ENCODE peak calls at places on chromosomes 2 and 18, in ten cellular contexts. One of them, this sample, is unnamed.
A peak's percentile ranks its signal among the peaks of the same experiment; 100 is the strongest.

GRCh38 chr2:14134737-14135136 is 497.8 kb upstream of the LRATD1 start:
- DNase-seq in RWPE1: no peak
- DNase-seq in ELR: peak; percentile 24
- DNase-seq in adipocyte: no peak
- DNase-seq in HTR-8/SVneo: no peak
- DNase-seq in EL: no peak
- DNase-seq in IMR-90: no peak
- DNase-seq in amniotic stem cell: no peak
- DNase-seq in fibroblast of lung: peak; percentile 38
- DNase-seq in pons: no peak
- DNase-seq in this sample: no peak

GRCh38 chr2:163682695-163683094 is 53.1 kb downstream of the FIGN start:
- DNase-seq in HTR-8/SVneo: no peak
- DNase-seq in amniotic stem cell: no peak
- DNase-seq in IMR-90: peak; percentile 55
- DNase-seq in pons: no peak
- DNase-seq in ELR: peak; percentile 77
- DNase-seq in EL: peak; percentile 40
- DNase-seq in adipocyte: peak; percentile 44
- DNase-seq in fibroblast of lung: peak; percentile 54
- DNase-seq in RWPE1: peak; percentile 38
- DNase-seq in this sample: no peak

GRCh38 chr2:78984386-78984785 is 41.1 kb upstream of the REG3G start:
- DNase-seq in EL: no peak
- DNase-seq in HTR-8/SVneo: no peak
- DNase-seq in RWPE1: no peak
- DNase-seq in fibroblast of lung: no peak
- DNase-seq in pons: no peak
- DNase-seq in amniotic stem cell: no peak
- DNase-seq in adipocyte: no peak
- DNase-seq in ELR: no peak
- DNase-seq in IMR-90: no peak
- DNase-seq in this sample: no peak

GRCh38 chr2:98710709-98711108 is 20.2 kb downstream of the MGAT4A start:
- DNase-seq in fibroblast of lung: no peak
- DNase-seq in RWPE1: no peak
- DNase-seq in ELR: no peak
- DNase-seq in pons: no peak
- DNase-seq in HTR-8/SVneo: no peak
- DNase-seq in EL: no peak
- DNase-seq in adipocyte: no peak
- DNase-seq in amniotic stem cell: no peak
- DNase-seq in IMR-90: no peak
- DNase-seq in this sample: no peak

GRCh38 chr2:101012706-101013181 is 10.7 kb downstream of the RPL31 start:
- DNase-seq in pons: peak; percentile 44
- DNase-seq in amniotic stem cell: no peak
- DNase-seq in adipocyte: peak; percentile 85
- DNase-seq in fibroblast of lung: peak; percentile 66
- DNase-seq in IMR-90: peak; percentile 45
- DNase-seq in HTR-8/SVneo: peak; percentile 29
- DNase-seq in RWPE1: no peak
- DNase-seq in EL: peak; percentile 54
- DNase-seq in ELR: peak; percentile 63
- DNase-seq in this sample: peak; percentile 45

GRCh38 chr2:29632018-29632417 is 289.4 kb downstream of the ALK start:
- DNase-seq in EL: peak; percentile 72
- DNase-seq in pons: no peak
- DNase-seq in IMR-90: peak; percentile 75
- DNase-seq in HTR-8/SVneo: no peak
- DNase-seq in fibroblast of lung: no peak
- DNase-seq in RWPE1: peak; percentile 24
- DNase-seq in ELR: peak; percentile 90
- DNase-seq in adipocyte: peak; percentile 30
- DNase-seq in amniotic stem cell: peak; percentile 39
- DNase-seq in this sample: no peak

GRCh38 chr18:60372598-60372997 is at the start of gene MC4R:
- DNase-seq in ELR: peak; percentile 57
- DNase-seq in adipocyte: peak; percentile 89
- DNase-seq in EL: peak; percentile 73
- DNase-seq in pons: peak; percentile 38
- DNase-seq in RWPE1: no peak
- DNase-seq in HTR-8/SVneo: peak; percentile 64
- DNase-seq in amniotic stem cell: peak; percentile 58
- DNase-seq in IMR-90: peak; percentile 82
- DNase-seq in fibroblast of lung: peak; percentile 89
- DNase-seq in this sample: peak; percentile 94

GRCh38 chr2:128371648-128372345 is 53.1 kb upstream of the HS6ST1 start:
- DNase-seq in adipocyte: no peak
- DNase-seq in RWPE1: no peak
- DNase-seq in fibroblast of lung: no peak
- DNase-seq in EL: no peak
- DNase-seq in HTR-8/SVneo: no peak
- DNase-seq in ELR: no peak
- DNase-seq in amniotic stem cell: no peak
- DNase-seq in IMR-90: no peak
- DNase-seq in pons: no peak
- DNase-seq in this sample: no peak

GRCh38 chr2:19360881-19361321 is 2.5 kb upstream of the OSR1 start:
- DNase-seq in amniotic stem cell: no peak
- DNase-seq in IMR-90: no peak
- DNase-seq in adipocyte: no peak
- DNase-seq in pons: no peak
- DNase-seq in RWPE1: no peak
- DNase-seq in ELR: no peak
- DNase-seq in fibroblast of lung: no peak
- DNase-seq in EL: no peak
- DNase-seq in HTR-8/SVneo: no peak
- DNase-seq in this sample: no peak

GRCh38 chr18:35507192-35507591 is 9.4 kb upstream of the INO80C start:
- DNase-seq in fibroblast of lung: no peak
- DNase-seq in ELR: no peak
- DNase-seq in adipocyte: no peak
- DNase-seq in pons: no peak
- DNase-seq in EL: no peak
- DNase-seq in RWPE1: no peak
- DNase-seq in IMR-90: no peak
- DNase-seq in amniotic stem cell: no peak
- DNase-seq in HTR-8/SVneo: no peak
- DNase-seq in this sample: no peak

GRCh38 chr18:77115461-77115907 is 17.1 kb downstream of the MBP start:
- DNase-seq in EL: no peak
- DNase-seq in RWPE1: no peak
- DNase-seq in ELR: no peak
- DNase-seq in fibroblast of lung: no peak
- DNase-seq in IMR-90: no peak
- DNase-seq in HTR-8/SVneo: no peak
- DNase-seq in pons: no peak
- DNase-seq in adipocyte: no peak
- DNase-seq in amniotic stem cell: no peak
- DNase-seq in this sample: no peak

GRCh38 chr2:74815955-74816354 is 18.0 kb upstream of the HK2 start:
- DNase-seq in HTR-8/SVneo: no peak
- DNase-seq in IMR-90: no peak
- DNase-seq in pons: peak; percentile 26
- DNase-seq in fibroblast of lung: no peak
- DNase-seq in adipocyte: peak; percentile 55
- DNase-seq in EL: no peak
- DNase-seq in RWPE1: no peak
- DNase-seq in amniotic stem cell: no peak
- DNase-seq in ELR: no peak
- DNase-seq in this sample: peak; percentile 11

GRCh38 chr18:70355620-70356385 is 67.0 kb downstream of the SOCS6 start:
- DNase-seq in amniotic stem cell: no peak
- DNase-seq in pons: no peak
- DNase-seq in adipocyte: no peak
- DNase-seq in fibroblast of lung: no peak
- DNase-seq in IMR-90: no peak
- DNase-seq in RWPE1: no peak
- DNase-seq in ELR: no peak
- DNase-seq in HTR-8/SVneo: no peak
- DNase-seq in EL: no peak
- DNase-seq in this sample: peak; percentile 73

GRCh38 chr2:171529914-171530313 is 7.6 kb downstream of the CYBRD1 start:
- DNase-seq in IMR-90: no peak
- DNase-seq in fibroblast of lung: no peak
- DNase-seq in adipocyte: peak; percentile 32
- DNase-seq in HTR-8/SVneo: no peak
- DNase-seq in EL: no peak
- DNase-seq in RWPE1: no peak
- DNase-seq in ELR: peak; percentile 60
- DNase-seq in pons: no peak
- DNase-seq in amniotic stem cell: no peak
- DNase-seq in this sample: peak; percentile 30

GRCh38 chr2:26002617-26003310 is 20.5 kb upstream of the KIF3C start:
- DNase-seq in fibroblast of lung: no peak
- DNase-seq in IMR-90: no peak
- DNase-seq in HTR-8/SVneo: no peak
- DNase-seq in amniotic stem cell: no peak
- DNase-seq in EL: no peak
- DNase-seq in pons: peak; percentile 81
- DNase-seq in adipocyte: no peak
- DNase-seq in ELR: no peak
- DNase-seq in RWPE1: no peak
- DNase-seq in this sample: no peak

GRCh38 chr18:76339246-76339620 is 155.8 kb downstream of the ZNF516 start:
- DNase-seq in ELR: no peak
- DNase-seq in pons: no peak
- DNase-seq in EL: no peak
- DNase-seq in IMR-90: no peak
- DNase-seq in fibroblast of lung: no peak
- DNase-seq in HTR-8/SVneo: no peak
- DNase-seq in adipocyte: no peak
- DNase-seq in RWPE1: no peak
- DNase-seq in amniotic stem cell: no peak
- DNase-seq in this sample: no peak

GRCh38 chr2:142629193-142629592 is 248.3 kb upstream of the KYNU start:
- DNase-seq in pons: no peak
- DNase-seq in amniotic stem cell: no peak
- DNase-seq in IMR-90: peak; percentile 4
- DNase-seq in fibroblast of lung: no peak
- DNase-seq in HTR-8/SVneo: no peak
- DNase-seq in RWPE1: no peak
- DNase-seq in ELR: peak; percentile 14
- DNase-seq in EL: no peak
- DNase-seq in adipocyte: no peak
- DNase-seq in this sample: no peak

GRCh38 chr2:11213090-11213638 is 57.9 kb downstream of the SLC66A3 start:
- DNase-seq in IMR-90: peak; percentile 61
- DNase-seq in RWPE1: no peak
- DNase-seq in adipocyte: no peak
- DNase-seq in ELR: peak; percentile 45
- DNase-seq in EL: peak; percentile 64
- DNase-seq in pons: no peak
- DNase-seq in fibroblast of lung: peak; percentile 9
- DNase-seq in HTR-8/SVneo: no peak
- DNase-seq in amniotic stem cell: no peak
- DNase-seq in this sample: no peak

GRCh38 chr2:105504459-105504858 is 105.6 kb upstream of the FHL2 start:
- DNase-seq in amniotic stem cell: no peak
- DNase-seq in pons: no peak
- DNase-seq in HTR-8/SVneo: no peak
- DNase-seq in EL: no peak
- DNase-seq in fibroblast of lung: no peak
- DNase-seq in ELR: no peak
- DNase-seq in IMR-90: no peak
- DNase-seq in RWPE1: no peak
- DNase-seq in adipocyte: peak; percentile 71
- DNase-seq in this sample: no peak

GRCh38 chr2:229920011-229920781 is 1.6 kb downstream of the TRIP12 start:
- DNase-seq in amniotic stem cell: no peak
- DNase-seq in EL: peak; percentile 20
- DNase-seq in adipocyte: peak; percentile 42
- DNase-seq in RWPE1: no peak
- DNase-seq in fibroblast of lung: peak; percentile 5
- DNase-seq in pons: peak; percentile 76
- DNase-seq in HTR-8/SVneo: no peak
- DNase-seq in ELR: peak; percentile 24
- DNase-seq in IMR-90: no peak
- DNase-seq in this sample: peak; percentile 64